ENCODE peak calls at places on chromosomes 1 and 21, in nine cellular contexts. U, F, A, Z, B, I, D, W and V are unnamed samples.

GRCh38 chr1:164772635-164773034 is 213.7 kb downstream of the PBX1 start:
- DNase-seq in U (peak; percentile 46), F (peak; percentile 85), A (no peak), Z (peak; percentile 55), B (no peak), I (peak; percentile 75), D (peak; percentile 75), W (peak; percentile 53), V (no peak)

GRCh38 chr1:3874736-3875135 is 17.5 kb downstream of the DFFB start:
- DNase-seq in U (no peak), F (no peak), A (no peak), Z (no peak), B (no peak), I (peak; percentile 27), D (no peak), W (no peak), V (no peak)

GRCh38 chr1:244636488-244637259 is 16.3 kb upstream of the DESI2 start:
- DNase-seq in U (no peak), F (no peak), A (no peak), Z (no peak), B (no peak), I (no peak), D (no peak), W (no peak), V (no peak)

GRCh38 chr1:184222561-184223157 is 164.2 kb upstream of the C1orf21 start:
- DNase-seq in U (peak; percentile 48), F (peak; percentile 73), A (no peak), Z (peak; percentile 56), B (peak; percentile 31), I (no peak), D (peak; percentile 29), W (peak; percentile 66), V (no peak)

GRCh38 chr1:50873458-50874187 is 86.4 kb downstream of the FAF1 start:
- DNase-seq in U (peak; percentile 22), F (peak; percentile 74), A (peak; percentile 14), Z (peak; percentile 29), B (peak; percentile 56), I (peak; percentile 60), D (peak; percentile 68), W (peak; percentile 53), V (peak; percentile 83)

GRCh38 chr1:221102206-221102605 is 223.0 kb downstream of the HLX start:
- DNase-seq in U (no peak), F (no peak), A (no peak), Z (no peak), B (no peak), I (no peak), D (no peak), W (no peak), V (no peak)

GRCh38 chr1:60866884-60867648 is 215.3 kb upstream of the NFIA start:
- DNase-seq in U (no peak), F (peak; percentile 7), A (no peak), Z (no peak), B (no peak), I (no peak), D (no peak), W (no peak), V (no peak)

GRCh38 chr1:39213511-39214002 is 9.1 kb downstream of the MACF1 start:
- DNase-seq in U (no peak), F (peak; percentile 46), A (no peak), Z (no peak), B (no peak), I (no peak), D (no peak), W (no peak), V (no peak)

GRCh38 chr1:45246760-45247159 is 40.4 kb upstream of the ZSWIM5 start:
- DNase-seq in U (no peak), F (peak; percentile 79), A (no peak), Z (no peak), B (no peak), I (no peak), D (no peak), W (no peak), V (no peak)

GRCh38 chr1:213186168-213186567 is 135.1 kb downstream of the RPS6KC1 start:
- DNase-seq in U (no peak), F (no peak), A (no peak), Z (no peak), B (no peak), I (no peak), D (no peak), W (no peak), V (no peak)

GRCh38 chr1:79040424-79041089 is 34.0 kb upstream of the ADGRL4 start:
- DNase-seq in U (no peak), F (no peak), A (no peak), Z (no peak), B (no peak), I (no peak), D (no peak), W (no peak), V (peak; percentile 38)

GRCh38 chr21:44087426-44088400 is 19.5 kb upstream of the PWP2 start:
- DNase-seq in U (no peak), F (no peak), A (no peak), Z (no peak), B (no peak), I (peak; percentile 63), D (no peak), W (no peak), V (no peak)

GRCh38 chr1:113219377-113219776 is 146.4 kb downstream of the LRIG2 start:
- DNase-seq in U (no peak), F (no peak), A (no peak), Z (no peak), B (no peak), I (no peak), D (no peak), W (no peak), V (no peak)

GRCh38 chr1:39183503-39184353 is 20.8 kb upstream of the MACF1 start:
- DNase-seq in U (peak; percentile 35), F (peak; percentile 67), A (no peak), Z (peak; percentile 27), B (peak; percentile 81), I (peak; percentile 65), D (peak; percentile 96), W (peak; percentile 86), V (no peak)

GRCh38 chr1:42952353-42953001 is 6.2 kb downstream of the SLC2A1 start:
- DNase-seq in U (no peak), F (no peak), A (no peak), Z (no peak), B (peak; percentile 39), I (no peak), D (no peak), W (no peak), V (peak; percentile 57)
- TF ChIP-seq CTCF in U (no peak), F (no peak), A (no peak), Z (no peak), B (no peak), I (no peak), D (no peak), W (no peak), V (no peak)

DNA sequence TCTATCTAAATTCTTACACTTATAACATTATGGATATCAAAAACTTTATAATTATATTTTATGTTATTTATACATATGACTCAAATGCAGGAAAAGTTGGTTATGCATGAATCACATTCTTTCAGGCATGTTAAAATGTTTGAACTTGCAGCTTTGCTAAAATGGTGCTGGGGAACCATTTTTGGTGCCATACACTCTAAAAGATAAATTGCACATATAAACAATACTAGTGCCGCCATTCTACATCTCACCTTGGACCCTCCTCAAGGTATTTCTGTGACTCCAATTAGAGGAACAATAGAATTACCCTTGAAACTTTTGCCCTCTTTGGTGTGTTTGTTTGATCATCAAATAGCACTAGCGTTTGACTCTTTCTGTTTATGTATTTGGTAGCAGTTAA is 980 bp downstream of the PRKACB start:
- DNase-seq in U (no peak), F (no peak), A (no peak), Z (no peak), B (peak; percentile 16), I (no peak), D (no peak), W (no peak), V (no peak)
- H3K4me3 ChIP-seq in U (peak overlapping the region; percentile 23), F (no peak overlapping the region), A (no peak overlapping the region), Z (no peak overlapping the region), B (peak overlapping the region; percentile 65), I (peak overlapping the region; percentile 37), D (no peak overlapping the region), W (no peak overlapping the region), V (no peak overlapping the region)

GRCh38 chr1:198908995-198909394 is 270.2 kb downstream of the PTPRC start:
- DNase-seq in U (no peak), F (no peak), A (no peak), Z (no peak), B (no peak), I (no peak), D (no peak), W (no peak), V (no peak)
- TF ChIP-seq CTCF in U (no peak), F (no peak), A (no peak), Z (no peak), B (no peak), I (no peak), D (no peak), W (no peak), V (no peak)

GRCh38 chr1:59394706-59395417 is 98.0 kb downstream of the FGGY start:
- DNase-seq in U (no peak), F (no peak), A (no peak), Z (no peak), B (no peak), I (no peak), D (no peak), W (no peak), V (no peak)

GRCh38 chr1:59391216-59392179 is 94.6 kb downstream of the FGGY start:
- DNase-seq in U (no peak), F (no peak), A (no peak), Z (no peak), B (no peak), I (no peak), D (no peak), W (no peak), V (no peak)

GRCh38 chr1:59396387-59396786 is 99.5 kb downstream of the FGGY start:
- DNase-seq in U (no peak), F (no peak), A (no peak), Z (no peak), B (no peak), I (no peak), D (no peak), W (no peak), V (no peak)

GRCh38 chr1:59390307-59390706 is 93.4 kb downstream of the FGGY start:
- DNase-seq in U (no peak), F (no peak), A (no peak), Z (no peak), B (no peak), I (no peak), D (no peak), W (no peak), V (no peak)

DNA sequence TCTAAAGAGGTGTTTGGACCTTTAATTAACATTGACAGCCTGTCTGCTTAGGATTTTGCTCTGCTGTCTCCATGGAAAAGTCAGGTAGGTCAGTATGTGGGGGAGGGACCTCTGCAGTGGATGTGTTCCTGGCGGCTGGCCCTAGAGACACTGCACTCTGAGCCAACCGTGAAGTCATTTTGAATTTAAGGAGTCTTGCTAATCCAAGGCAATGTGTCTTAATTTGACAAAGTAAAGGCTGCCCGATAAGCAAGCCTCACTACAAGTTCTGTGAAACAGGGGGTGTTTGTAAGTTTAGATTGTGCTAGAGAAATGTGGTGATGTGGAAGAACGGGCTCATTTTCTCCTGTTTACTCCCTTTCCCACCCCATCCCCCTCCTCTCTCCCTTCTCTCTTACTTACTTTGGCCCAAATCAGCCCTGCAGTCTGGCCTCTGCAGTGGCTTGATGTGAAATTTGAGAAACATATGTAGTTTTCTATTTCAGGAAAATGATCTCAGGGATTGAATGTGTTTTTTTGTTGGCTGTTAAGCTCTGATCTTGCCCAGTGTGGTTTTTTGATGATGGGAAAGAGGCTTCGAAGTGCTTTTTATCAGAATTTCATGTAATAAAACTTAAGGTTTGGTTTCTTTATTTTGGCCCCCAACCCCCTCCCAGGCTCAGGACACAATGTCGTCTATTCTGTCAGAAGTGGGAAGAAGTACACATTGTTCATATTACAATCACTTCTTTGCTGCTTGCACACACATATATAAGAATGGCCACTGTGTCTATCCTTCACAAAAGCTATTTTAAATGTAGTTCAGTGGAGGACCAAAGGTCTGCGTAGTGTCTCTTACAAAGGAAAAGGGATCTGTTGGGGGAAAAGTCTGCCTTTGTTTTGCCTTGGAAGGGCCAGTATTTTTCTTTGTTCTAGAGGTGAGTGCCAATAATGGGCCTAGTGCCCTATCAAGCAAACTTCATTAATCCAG is 96.6 kb downstream of the FGGY start:
- DNase-seq in U (peak; percentile 87), F (peak; percentile 91), A (peak; percentile 66), Z (peak; percentile 90), B (no peak), I (no peak), D (no peak), W (no peak), V (no peak)
- H3K4me3 ChIP-seq in U (peak overlapping the region; percentile 5), F (no peak overlapping the region), A (no peak overlapping the region), Z (peak overlapping the region; percentile 13), B (no peak overlapping the region), I (no peak overlapping the region), D (no peak overlapping the region), W (no peak overlapping the region), V (no peak overlapping the region)